ENCODE peak calls at places on chromosomes 7 and 10, in four cellular contexts. X is CD8-positive, alpha-beta T cell; U is AG04450; D is psoas muscle. N is an unnamed sample.

GRCh38 chr10:67818323-67818722 is 19.7 kb downstream of the DNAJC12 start:
- DNase-seq in D (no peak), U (no peak), X (no peak), N (no peak)

GRCh38 chr7:137032436-137032835 is 164.0 kb downstream of the CHRM2 start:
- DNase-seq in U (no peak), D (no peak), X (no peak), N (no peak)

GRCh38 chr7:73482746-73483145 is 39.3 kb downstream of the BAZ1B start:
- DNase-seq in D (no peak), X (no peak), U (no peak), N (no peak)

GRCh38 chr10:14553434-14553833 is 221.3 kb downstream of the FAM107B start:
- DNase-seq in D (no peak), U (no peak), X (no peak), N (no peak)

GRCh38 chr7:10483671-10484070 is 490.0 kb upstream of the PHF14 start:
- DNase-seq in U (no peak), X (no peak), D (no peak), N (no peak)

GRCh38 chr10:132143162-132143561 is 43.6 kb upstream of the DPYSL4 start:
- DNase-seq in X (no peak), D (peak), U (no peak), N (no peak)

GRCh38 chr7:572013-572667 is 52.5 kb upstream of the PDGFA start:
- DNase-seq in D (no peak), X (no peak), U (no peak), N (no peak)

GRCh38 chr7:73850212-73850611 is 7.9 kb upstream of the METTL27 start:
- DNase-seq in X (no peak), D (no peak), U (no peak), N (no peak)

GRCh38 chr7:133150760-133151159 is 68.9 kb upstream of the CHCHD3 start:
- DNase-seq in U (no peak), X (no peak), D (no peak), N (no peak)

GRCh38 chr10:102778781-102779180 is 35.0 kb downstream of the WBP1L start:
- DNase-seq in X (no peak), U (no peak), D (no peak), N (no peak)

GRCh38 chr10:91520657-91521056 is 110.5 kb downstream of the HECTD2 start:
- DNase-seq in X (no peak), D (peak), U (no peak), N (no peak)

GRCh38 chr7:100896743-100897051 is 1.0 kb upstream of the ACHE start:
- DNase-seq in D (no peak), U (no peak), X (no peak), N (no peak)

GRCh38 chr10:63456437-63457210 is 9.2 kb downstream of the JMJD1C start:
- DNase-seq in D (no peak), U (no peak), X (no peak), N (no peak)

GRCh38 chr10:615583-616152 is 73.8 kb downstream of the DIP2C start:
- DNase-seq in U (peak), X (no peak), D (no peak), N (no peak)

GRCh38 chr7:44287488-44288380 is 37.7 kb downstream of the CAMK2B start:
- DNase-seq in D (no peak), X (no peak), U (no peak), N (no peak)

GRCh38 chr7:101234636-101235035 is 3.0 kb downstream of the CLDN15 start:
- DNase-seq in D (no peak), U (no peak), X (no peak), N (no peak)

GRCh38 chr7:351256-351655 is 61.3 kb downstream of the FOXL3 start:
- DNase-seq in D (no peak), U (no peak), X (peak), N (no peak)

GRCh38 chr7:30835396-30835915 is 64.2 kb downstream of the MINDY4 start:
- DNase-seq in D (no peak), X (no peak), U (no peak), N (no peak)

GRCh38 chr7:17456541-17456940 is 158.1 kb downstream of the AHR start:
- DNase-seq in X (no peak), U (no peak), D (no peak), N (no peak)

GRCh38 chr10:35004651-35005050 is 85.5 kb downstream of the CUL2 start:
- DNase-seq in D (no peak), X (no peak), U (no peak), N (no peak)

GRCh38 chr10:14945097-14945496 is 8.8 kb downstream of the DCLRE1C start:
- DNase-seq in U (no peak), X (no peak), D (no peak), N (no peak)

GRCh38 chr7:43758029-43758860 is at the start of gene BLVRA:
- DNase-seq in U (no peak), D (peak), X (peak), N (no peak)

GRCh38 chr7:158245724-158246041 is 341.9 kb downstream of the PTPRN2 start:
- DNase-seq in X (no peak), D (no peak), U (no peak), N (no peak)

GRCh38 chr7:83827036-83827435 is 178.1 kb upstream of the SEMA3E start:
- DNase-seq in U (no peak), X (no peak), D (no peak), N (no peak)

GRCh38 chr7:26449175-26450165 is 157.8 kb downstream of the SNX10 start:
- DNase-seq in U (no peak), D (no peak), X (no peak), N (no peak)

GRCh38 chr10:132469197-132469942 is 68.2 kb upstream of the INPP5A start:
- DNase-seq in U (no peak), D (peak), X (no peak), N (no peak)

GRCh38 chr7:71613316-71613715 is 481.4 kb downstream of the GALNT17 start:
- DNase-seq in U (no peak), X (no peak), D (no peak), N (no peak)

GRCh38 chr10:99330675-99330924 is 1.4 kb downstream of the CNNM1 start:
- DNase-seq in U (no peak), D (no peak), X (no peak), N (no peak)

GRCh38 chr10:101624526-101625102 is 36.5 kb downstream of the DPCD start:
- DNase-seq in X (no peak), D (no peak), U (no peak), N (no peak)

GRCh38 chr7:90250601-90251303 is 5.8 kb downstream of the CFAP69 start:
- DNase-seq in D (no peak), X (no peak), U (no peak), N (peak)

GRCh38 chr10:89207181-89207800 is at the start of gene CH25H:
- DNase-seq in U (no peak), D (peak), X (peak), N (no peak)

GRCh38 chr10:48993627-48994026 is 54.0 kb upstream of the LRRC18 start:
- DNase-seq in D (no peak), U (no peak), X (no peak), N (no peak)

GRCh38 chr10:30185916-30186315 is 126.5 kb upstream of the JCAD start:
- DNase-seq in X (no peak), U (peak), D (no peak), N (peak)

GRCh38 chr7:17554341-17555015 is 256.0 kb downstream of the AHR start:
- DNase-seq in U (no peak), D (no peak), X (no peak), N (no peak)

GRCh38 chr10:117615649-117616048 is 73.1 kb downstream of the EMX2 start:
- DNase-seq in U (no peak), D (no peak), X (no peak), N (no peak)

GRCh38 chr7:44157116-44158059 is 16.3 kb upstream of the MYL7 start:
- DNase-seq in D (no peak), X (no peak), U (no peak), N (no peak)

GRCh38 chr10:49298990-49299815 is at the start of gene C10orf71:
- DNase-seq in X (no peak), D (peak), U (no peak), N (no peak)

GRCh38 chr10:72085864-72086465 is 2.4 kb downstream of the SPOCK2 start:
- DNase-seq in D (no peak), U (no peak), X (no peak), N (no peak)

GRCh38 chr10:72087969-72088878 is at the start of gene SPOCK2:
- DNase-seq in U (no peak), D (peak), X (peak), N (no peak)

GRCh38 chr10:72085166-72085565 is 3.2 kb downstream of the SPOCK2 start:
- DNase-seq in U (no peak), D (no peak), X (no peak), N (no peak)

GRCh38 chr10:72087392-72087968 is 871 bp downstream of the SPOCK2 start:
- DNase-seq in X (peak), U (no peak), D (no peak), N (no peak)

DNA sequence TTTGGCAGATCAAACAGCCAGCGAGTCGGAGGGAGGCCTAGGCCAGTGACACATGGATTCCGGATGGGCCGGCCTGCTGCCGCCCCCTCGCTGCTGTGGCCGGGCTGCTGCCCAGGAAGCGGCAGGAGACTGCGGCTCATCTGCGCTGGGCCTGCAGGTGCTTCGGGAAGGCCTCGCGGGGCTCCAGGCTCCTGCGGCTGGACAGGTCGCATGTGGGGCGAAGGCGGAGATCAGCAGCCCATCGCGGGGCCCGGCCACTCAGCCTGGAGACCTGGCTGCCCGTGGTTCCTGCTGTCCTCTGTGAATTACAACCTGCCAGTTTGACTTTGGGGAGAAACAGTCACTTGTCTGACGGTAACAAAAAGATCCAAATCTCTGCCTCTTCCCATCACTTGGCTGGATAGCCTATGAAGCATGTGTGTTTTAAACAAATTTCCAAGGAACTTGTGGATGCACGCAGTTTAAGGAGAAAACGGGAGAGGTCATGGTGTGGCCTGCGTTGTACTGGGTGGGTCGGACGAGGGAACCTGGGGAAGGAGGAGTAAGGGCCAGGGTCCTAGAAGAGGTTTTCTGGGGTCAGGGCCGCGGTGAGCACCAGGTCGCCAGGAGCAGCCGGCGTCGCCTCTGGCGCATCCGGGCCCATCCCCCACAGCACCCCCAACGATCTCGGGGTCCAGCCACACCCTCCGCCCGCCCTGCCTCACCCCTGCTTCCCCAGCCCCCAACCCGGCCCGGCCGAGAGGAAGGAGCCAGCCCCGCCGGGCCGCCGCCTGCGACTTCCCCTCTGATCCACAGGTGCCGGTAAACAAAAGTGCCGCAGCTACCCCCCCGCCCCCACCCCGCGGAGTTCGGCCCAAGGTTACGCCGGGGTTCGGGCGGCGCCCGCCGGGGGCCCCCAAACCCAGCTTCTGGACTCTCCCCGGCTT is 1.6 kb downstream of the SPOCK2 start:
- DNase-seq in X (peak), U (no peak), D (peak), N (no peak)
- TF ChIP-seq CTCF in X (no peak), U (no peak), D (no peak), N (no peak)

DNA sequence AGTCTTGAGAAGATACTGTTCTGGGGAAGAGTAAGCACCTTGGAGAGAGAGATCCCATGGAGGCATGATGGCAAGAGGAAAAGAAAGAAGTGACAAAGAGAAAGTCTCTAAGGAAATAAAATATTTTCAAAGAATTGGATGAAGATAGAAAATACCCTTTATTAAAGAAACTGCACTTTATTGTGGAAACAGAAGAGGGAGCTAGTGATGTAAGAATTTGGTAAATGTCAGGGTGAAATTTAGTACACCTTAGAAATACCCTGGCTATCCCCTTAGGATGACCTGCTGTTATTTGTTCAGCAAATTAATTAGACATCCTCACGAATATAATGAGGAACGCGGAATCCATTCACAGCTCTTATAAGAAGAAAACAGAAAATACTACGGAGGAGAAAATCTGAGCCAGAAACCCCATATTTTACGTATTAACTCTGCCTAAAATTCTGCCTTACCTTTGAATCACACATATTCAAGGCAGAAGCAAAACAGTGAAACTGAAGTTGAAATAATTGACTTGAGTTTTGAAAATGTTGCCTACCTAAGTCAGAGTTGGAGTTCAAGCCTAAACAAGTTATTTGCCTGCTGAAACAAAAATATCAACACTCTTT is 90.7 kb downstream of the TFPI2 start:
- DNase-seq in D (no peak), X (no peak), U (no peak), N (no peak)
- TF ChIP-seq CTCF in D (peak), X (no peak), U (peak), N (peak)

GRCh38 chr7:38424750-38425463 is 151.5 kb upstream of the TARP start:
- DNase-seq in U (no peak), X (no peak), D (no peak), N (no peak)
- TF ChIP-seq CTCF in U (peak), X (no peak), D (no peak), N (peak)

GRCh38 chr10:26437637-26438461 is at the start of gene APBB1IP:
- DNase-seq in X (peak), D (peak), U (no peak), N (peak)
- TF ChIP-seq CTCF in X (no peak), D (no peak), U (no peak), N (no peak)

DNA sequence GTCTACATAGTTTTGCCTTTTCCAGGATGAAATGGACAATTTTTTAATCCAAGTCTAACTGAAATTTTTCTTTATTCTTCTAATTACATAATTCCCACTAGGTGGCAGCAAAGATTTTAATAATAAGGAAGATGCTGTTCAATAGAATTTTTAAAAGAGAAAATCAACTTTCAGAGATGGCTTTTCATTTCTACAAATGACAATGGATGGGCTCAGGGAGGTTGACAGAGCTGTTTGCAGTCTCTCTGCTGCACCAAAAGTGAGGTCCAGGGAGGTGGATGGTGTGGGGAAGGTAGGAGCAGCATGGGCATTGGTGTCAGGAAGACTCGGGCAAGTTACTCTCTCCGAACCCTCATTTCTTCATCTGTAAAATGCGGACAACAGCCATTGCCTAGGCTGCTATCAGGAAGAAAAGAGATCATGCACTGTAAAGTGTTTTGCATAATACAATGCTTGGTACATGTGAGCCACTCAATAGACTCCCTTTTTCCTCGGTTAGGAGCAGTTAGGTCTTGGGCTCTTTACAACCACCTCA is 107.3 kb downstream of the ABLIM1 start:
- DNase-seq in U (no peak), D (no peak), X (no peak), N (no peak)
- TF ChIP-seq CTCF in U (peak), D (peak), X (peak), N (peak)

N was measured in AG09319.